ENCODE peak calls at places on chromosomes 2 and 18, in eight cellular contexts. W is activated effector memory CD4-positive, alpha-beta T cell treated with anti-CD3 and anti-CD28 coated beads, Interleukin-2, amount 50 U/mL, for 16 hours; F is upper lobe of right lung; J is Karpas-422; R is stimulated activated CD4-positive, alpha-beta T cell treated with anti-CD3 and anti-CD28 coated beads, Interleukin-1b, Interleukin-23, amount 100 ng/mL, for 24 hours; B is hepatocyte; G is H4; I is activated T-helper 1 cell treated with anti-CD3 and anti-CD28 coated beads, Interleukin-12 subunit alpha, Interleukin-12 subunit beta, Interleukin-2, Interleukin-4 antibody, amounts not matched to agents 30 ng/mL and 10 ng/mL and 1 ng/mL, durations not matched to agents 14 hours and 24 hours and 36 hours. N is an unnamed sample.
A peak's percentile ranks its signal among the peaks of the same experiment; 100 is the strongest.

GRCh38 chr2:219210572-219211362 is 4.2 kb downstream of the ZFAND2B start:
- DNase-seq in I (no peak), R (no peak), G (no peak), W (no peak), B (no peak), F (no peak), J (peak; percentile 32), N (no peak)

GRCh38 chr2:132804045-132804444 is 134.0 kb upstream of the LYPD1 start:
- DNase-seq in W (no peak), B (no peak), F (no peak), R (no peak), G (peak; percentile 25), J (peak; percentile 65), I (no peak), N (no peak)

GRCh38 chr2:134674687-134675086 is 44.1 kb downstream of the TMEM163 start:
- DNase-seq in F (no peak), W (no peak), R (no peak), J (no peak), I (no peak), B (no peak), G (no peak), N (no peak)

GRCh38 chr18:24611075-24611474 is 150.6 kb downstream of the HRH4 start:
- DNase-seq in G (no peak), B (no peak), I (no peak), F (no peak), W (no peak), J (no peak), R (no peak), N (no peak)

GRCh38 chr2:120226296-120226695 is 3.1 kb upstream of the TMEM185B start:
- DNase-seq in W (no peak), R (no peak), G (no peak), F (peak; percentile 53), J (no peak), B (no peak), I (no peak), N (no peak)

GRCh38 chr2:39033980-39034379 is 86.9 kb downstream of the SOS1 start:
- DNase-seq in B (no peak), W (no peak), I (no peak), F (no peak), J (no peak), R (no peak), G (no peak), N (no peak)

GRCh38 chr18:22286576-22286975 is 117.2 kb downstream of the GATA6 start:
- DNase-seq in F (peak; percentile 71), G (peak; percentile 40), B (peak; percentile 14), J (no peak), W (no peak), R (no peak), I (no peak), N (peak; percentile 72)

GRCh38 chr2:12456293-12457151 is 260.2 kb upstream of the TRIB2 start:
- DNase-seq in R (peak; percentile 33), I (peak; percentile 40), B (peak; percentile 89), F (peak; percentile 93), W (peak; percentile 86), G (peak; percentile 85), J (peak; percentile 82), N (peak; percentile 96)

GRCh38 chr18:79735071-79735980 is 55.7 kb downstream of the CTDP1 start:
- DNase-seq in F (no peak), J (no peak), I (no peak), B (no peak), R (no peak), W (no peak), G (no peak), N (peak; percentile 49)

GRCh38 chr2:204950695-204951094 is 405.4 kb downstream of the PARD3B start:
- DNase-seq in R (no peak), I (no peak), F (no peak), G (no peak), B (no peak), J (no peak), W (no peak), N (no peak)

GRCh38 chr2:241112592-241112991 is 10.5 kb upstream of the MTERF4 start:
- DNase-seq in I (no peak), J (no peak), G (no peak), W (peak; percentile 79), B (no peak), F (no peak), R (no peak), N (no peak)

GRCh38 chr2:230067990-230068657 is 600 bp downstream of the SLC16A14 start:
- DNase-seq in F (peak; percentile 78), I (peak; percentile 22), J (peak; percentile 73), B (peak; percentile 78), R (no peak), G (no peak), W (peak; percentile 75), N (peak; percentile 74)

GRCh38 chr18:55390898-55391297 is 197.1 kb downstream of the TCF4 start:
- DNase-seq in F (no peak), B (no peak), W (no peak), G (no peak), R (no peak), J (no peak), I (no peak), N (no peak)

GRCh38 chr2:27135471-27135955 is 1.1 kb upstream of the PREB start:
- DNase-seq in B (no peak), J (no peak), W (no peak), I (no peak), F (no peak), R (no peak), G (no peak), N (no peak)

GRCh38 chr18:37963837-37964236 is 398.2 kb upstream of the CELF4 start:
- DNase-seq in R (no peak), B (no peak), F (no peak), J (no peak), W (no peak), G (no peak), I (no peak), N (no peak)

GRCh38 chr2:141348481-141348880 is 782.3 kb downstream of the LRP1B start:
- DNase-seq in I (no peak), W (no peak), J (no peak), G (no peak), R (no peak), B (no peak), F (no peak), N (no peak)

GRCh38 chr2:161095314-161095713 is 64.9 kb upstream of the TANK start:
- DNase-seq in I (no peak), F (no peak), R (no peak), G (no peak), J (peak; percentile 71), B (no peak), W (no peak), N (no peak)

GRCh38 chr2:233426619-233427342 is 72.5 kb downstream of the DGKD start:
- DNase-seq in W (peak; percentile 88), B (no peak), I (no peak), F (no peak), R (peak; percentile 66), G (peak; percentile 91), J (no peak), N (no peak)

GRCh38 chr2:7191927-7192326 is 274.7 kb downstream of the RNF144A start:
- DNase-seq in J (no peak), G (peak; percentile 68), W (no peak), B (peak; percentile 77), F (no peak), R (no peak), I (no peak), N (no peak)

GRCh38 chr2:43731211-43731610 is 42.6 kb upstream of the DYNC2LI1 start:
- DNase-seq in I (no peak), J (no peak), G (no peak), B (no peak), W (no peak), R (no peak), F (no peak), N (no peak)

GRCh38 chr2:56134861-56135260 is 48.9 kb upstream of the CCDC85A start:
- DNase-seq in G (no peak), I (no peak), F (no peak), R (no peak), J (no peak), W (no peak), B (no peak), N (no peak)

GRCh38 chr2:112154246-112155110 is 16.3 kb downstream of the FBLN7 start:
- DNase-seq in W (peak; percentile 64), F (peak; percentile 48), G (no peak), I (no peak), J (no peak), B (no peak), R (no peak), N (no peak)

GRCh38 chr2:201768918-201769317 is 11.8 kb downstream of the ALS2 start:
- DNase-seq in F (no peak), J (no peak), I (no peak), B (no peak), G (no peak), R (no peak), W (no peak), N (no peak)

GRCh38 chr2:45554764-45555163 is 56.3 kb downstream of the SRBD1 start:
- DNase-seq in G (no peak), F (no peak), B (no peak), J (no peak), W (no peak), I (no peak), R (no peak), N (no peak)

GRCh38 chr2:20471148-20471547 is 24.3 kb downstream of the RHOB start:
- DNase-seq in I (no peak), B (no peak), F (no peak), J (peak; percentile 7), R (no peak), W (no peak), G (no peak), N (no peak)

GRCh38 chr2:224360801-224361251 is 41.1 kb downstream of the FAM124B start:
- DNase-seq in B (no peak), R (no peak), I (no peak), G (peak; percentile 18), F (no peak), J (no peak), W (no peak), N (no peak)